ENCODE peak calls at places on chromosomes 7 and 10, in seven cellular contexts. Q is HCT116, N is HepG2, Z is GM12878, A is H1, M is K562, I is Panc1. V is an unnamed sample.

GRCh38 chr7:134513169-134513752 is 14.1 kb upstream of the AKR1B10 start:
- DNase-seq in Q (no peak), N (peak; percentile 27), Z (peak; percentile 8), A (peak; percentile 68), M (peak; percentile 58), I (peak; percentile 58), V (peak; percentile 60)

GRCh38 chr10:120455606-120456005 is 1.4 kb upstream of the PLPP4 start:
- DNase-seq in Q (no peak), N (no peak), Z (no peak), A (no peak), M (no peak), I (no peak), V (no peak)

GRCh38 chr7:29987821-29988317 is 1.7 kb downstream of the SCRN1 start:
- DNase-seq in Q (peak; percentile 89), N (peak; percentile 92), Z (no peak), A (no peak), M (no peak), I (peak; percentile 81), V (peak; percentile 36)

GRCh38 chr10:29955308-29955935 is 104.0 kb downstream of the JCAD start:
- DNase-seq in Q (no peak), N (no peak), Z (no peak), A (no peak), M (no peak), I (no peak), V (no peak)

GRCh38 chr7:158048569-158048968 is 539.1 kb downstream of the PTPRN2 start:
- DNase-seq in Q (no peak), N (no peak), Z (no peak), A (no peak), M (no peak), I (no peak), V (no peak)

GRCh38 chr7:4166340-4166739 is 515.8 kb upstream of the FOXK1 start:
- DNase-seq in Q (no peak), N (no peak), Z (no peak), A (no peak), M (no peak), I (no peak), V (no peak)

GRCh38 chr10:86500846-86501245 is 20.7 kb downstream of the WAPL start:
- DNase-seq in Q (no peak), N (no peak), Z (no peak), A (no peak), M (no peak), I (no peak), V (no peak)

GRCh38 chr10:102324061-102324460 is 71.4 kb upstream of the NFKB2 start:
- DNase-seq in Q (no peak), N (no peak), Z (no peak), A (no peak), M (no peak), I (no peak), V (no peak)

GRCh38 chr10:85864173-85864549 is 502.4 kb downstream of the GRID1 start:
- DNase-seq in Q (no peak), N (no peak), Z (no peak), A (no peak), M (no peak), I (no peak), V (no peak)

GRCh38 chr7:120941064-120941463 is 9.5 kb upstream of the ING3 start:
- DNase-seq in Q (peak; percentile 4), N (no peak), Z (no peak), A (no peak), M (peak; percentile 23), I (no peak), V (no peak)

GRCh38 chr7:135710417-135711138 is 17.4 kb downstream of the SLC13A4 start:
- DNase-seq in Q (no peak), N (peak; percentile 16), Z (no peak), A (peak; percentile 73), M (peak; percentile 78), I (no peak), V (peak; percentile 83)

GRCh38 chr10:17847586-17848296 is 38.6 kb downstream of the MRC1 start:
- DNase-seq in Q (no peak), N (no peak), Z (no peak), A (no peak), M (peak; percentile 10), I (no peak), V (peak; percentile 32)

GRCh38 chr10:97713351-97713827 is at the start of gene MARVELD1:
- DNase-seq in Q (no peak), N (no peak), Z (no peak), A (peak; percentile 76), M (peak; percentile 61), I (no peak), V (peak; percentile 91)

GRCh38 chr7:69920802-69921201 is 322.5 kb downstream of the AUTS2 start:
- DNase-seq in Q (no peak), N (no peak), Z (no peak), A (no peak), M (no peak), I (no peak), V (no peak)
- TF ChIP-seq SIN3A in Q (no peak), N (no peak), Z (no peak), A (no peak), M (no peak), I (no peak), V (no peak)

GRCh38 chr7:33471636-33472242 is 342.4 kb downstream of the BBS9 start:
- DNase-seq in Q (no peak), N (no peak), Z (no peak), A (no peak), M (no peak), I (no peak), V (no peak)
- H3K4me1 ChIP-seq in Q (no peaks in the 10 kb centered on the region), N (no peaks in the 10 kb centered on the region), Z (no peaks in the 10 kb centered on the region), A (no peaks in the 10 kb centered on the region), M (no peaks in the 10 kb centered on the region), I (no peaks in the 10 kb centered on the region), V (no peaks in the 10 kb centered on the region)

GRCh38 chr10:99551158-99551557 is 18.4 kb downstream of the NKX2-3 start:
- DNase-seq in Q (no peak), N (no peak), Z (no peak), A (no peak), M (no peak), I (no peak), V (peak; percentile 32)
- TF ChIP-seq SIN3A in Q (no peak), N (no peak), Z (no peak), A (no peak), M (no peak), I (no peak), V (no peak)

GRCh38 chr7:132250480-132251326 is 325.6 kb downstream of the PLXNA4 start:
- DNase-seq in Q (no peak), N (peak; percentile 55), Z (no peak), A (no peak), M (no peak), I (no peak), V (no peak)
- H3K4me1 ChIP-seq in Q (no peaks in the 10 kb centered on the region), N (peaks cover 49% of the 10 kb centered on the region), Z (no peaks in the 10 kb centered on the region), A (peaks cover 6% of the 10 kb centered on the region), M (no peaks in the 10 kb centered on the region), I (no peaks in the 10 kb centered on the region), V (no peaks in the 10 kb centered on the region)

GRCh38 chr7:98418271-98418635 is 17.4 kb upstream of the BAIAP2L1 start:
- DNase-seq in Q (peak; percentile 47), N (peak; percentile 44), Z (no peak), A (no peak), M (no peak), I (no peak), V (no peak)
- TF ChIP-seq SIN3A in Q (no peak), N (no peak), Z (no peak), A (no peak), M (no peak), I (no peak), V (no peak)

GRCh38 chr7:130189281-130189782 is 15.9 kb downstream of the TMEM209 start:
- DNase-seq in Q (no peak), N (no peak), Z (no peak), A (no peak), M (no peak), I (no peak), V (no peak)

GRCh38 chr7:130182990-130183389 is 22.2 kb downstream of the TMEM209 start:
- DNase-seq in Q (no peak), N (no peak), Z (peak; percentile 5), A (no peak), M (no peak), I (no peak), V (no peak)

GRCh38 chr7:130191791-130192190 is 13.4 kb downstream of the TMEM209 start:
- DNase-seq in Q (no peak), N (no peak), Z (no peak), A (no peak), M (no peak), I (no peak), V (no peak)

DNA sequence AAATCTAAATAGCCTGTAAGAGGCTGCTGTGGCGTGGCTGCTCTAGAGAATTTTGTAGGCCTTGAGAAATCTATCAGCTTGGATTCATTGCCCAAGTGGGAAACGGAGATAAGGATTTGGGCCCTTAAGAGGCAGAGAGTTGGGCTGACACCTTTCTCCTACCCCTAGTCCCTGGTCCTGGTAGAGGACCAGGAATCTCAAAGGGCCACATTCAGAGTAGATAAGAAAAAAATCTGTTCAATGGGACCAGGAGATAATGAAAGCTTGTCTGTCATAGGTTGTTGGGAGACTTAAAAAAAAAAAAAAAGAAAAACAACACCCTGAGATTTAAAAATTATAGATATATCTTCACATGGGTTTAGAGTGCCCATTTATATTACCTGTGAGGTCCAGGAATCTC is 17.8 kb downstream of the TMEM209 start:
- DNase-seq in Q (no peak), N (no peak), Z (no peak), A (no peak), M (peak; percentile 76), I (no peak), V (no peak)
- H3K4me1 ChIP-seq in Q (no peaks in the 10 kb centered on the region), N (no peaks in the 10 kb centered on the region), Z (peaks cover 10% of the 10 kb centered on the region), A (no peaks in the 10 kb centered on the region), M (no peaks in the 10 kb centered on the region), I (no peaks in the 10 kb centered on the region), V (no peaks in the 10 kb centered on the region)

DNA sequence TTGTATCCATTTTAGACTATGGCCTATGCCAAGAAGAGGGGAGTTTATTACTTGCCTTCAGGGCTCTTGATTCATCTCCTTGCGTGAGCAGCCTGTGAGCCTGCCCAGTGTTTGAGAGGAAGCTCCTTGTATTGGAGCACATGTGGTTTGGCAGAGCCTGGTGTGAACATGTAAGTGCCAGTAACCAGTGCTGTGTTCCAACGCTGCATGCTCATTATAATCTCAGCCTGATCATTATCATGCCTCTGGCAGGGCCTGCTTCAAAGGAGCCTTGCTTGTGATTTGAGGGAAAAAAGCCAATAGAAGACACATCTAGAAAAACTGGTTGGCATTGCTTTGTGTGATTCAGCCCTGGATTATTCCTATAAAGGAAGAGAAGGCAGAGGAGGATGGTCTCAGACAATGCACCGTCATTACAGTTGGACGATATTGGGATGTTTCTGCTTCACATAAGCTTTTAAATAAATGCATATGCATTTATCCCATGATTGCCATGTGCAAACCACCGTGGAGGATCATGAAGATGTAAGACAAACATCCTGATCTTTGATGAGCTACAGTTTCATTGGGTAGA is 203.4 kb upstream of the AHR start:
- DNase-seq in Q (no peak), N (no peak), Z (no peak), A (no peak), M (no peak), I (no peak), V (no peak)
- TF ChIP-seq SIN3A in Q (no peak), N (no peak), Z (no peak), A (no peak), M (no peak), I (no peak), V (no peak)

DNA sequence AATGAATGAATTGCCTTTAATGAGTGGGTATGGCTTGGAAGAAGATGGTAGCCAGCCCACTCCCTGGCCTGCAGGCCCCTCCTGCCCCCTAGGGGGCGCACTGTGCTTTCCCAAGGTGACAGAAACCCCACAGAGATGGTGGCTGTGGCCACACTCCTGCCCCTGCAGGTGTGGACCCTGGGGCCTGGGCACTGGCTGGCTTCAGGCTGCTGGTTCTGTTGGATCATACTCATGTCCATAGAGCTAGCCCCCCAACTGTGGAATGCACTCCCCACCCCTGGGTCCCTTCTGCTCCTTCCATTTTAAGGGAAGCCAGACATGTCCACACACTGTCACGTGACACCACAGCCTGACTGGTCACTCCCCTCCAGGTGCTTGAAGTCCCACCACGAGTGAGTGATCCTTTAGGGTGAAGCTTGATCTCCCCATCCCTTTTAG is 44.8 kb downstream of the ZCCHC24 start:
- DNase-seq in Q (peak; percentile 8), N (peak; percentile 37), Z (no peak), A (peak; percentile 89), M (peak; percentile 89), I (peak; percentile 27), V (peak; percentile 78)
- H3K4me1 ChIP-seq in Q (no peaks in the 10 kb centered on the region), N (peaks cover 66% of the 10 kb centered on the region), Z (no peaks in the 10 kb centered on the region), A (peaks cover 9% of the 10 kb centered on the region), M (peaks cover 46% of the 10 kb centered on the region), I (peaks cover 10% of the 10 kb centered on the region), V (peaks cover 86% of the 10 kb centered on the region)